ENCODE peak calls at places on chromosomes 12 and 14, in six cellular contexts. W is GM19239; Y is activated CD4-positive, alpha-beta T cell treated with anti-CD3 and anti-CD28 coated beads for 1 hour; Q is activated B cell treated with CpG ODN at 0.5 μM for 24 hours; R is Karpas-422; H is hepatic stellate cell. V is an unnamed sample.

GRCh38 chr14:99690636-99691035 is 6.5 kb downstream of the CYP46A1 start:
- DNase-seq in H (no peak), Q (no peak), R (no peak), Y (no peak), W (no peak), V (no peak)

GRCh38 chr14:80164991-80165390 is 46.3 kb downstream of the DIO2 start:
- DNase-seq in Y (no peak), H (peak), W (no peak), Q (no peak), R (no peak), V (no peak)

GRCh38 chr14:99275222-99275584 is 3.2 kb upstream of the BCL11B start:
- DNase-seq in W (no peak), H (no peak), Y (no peak), Q (no peak), R (no peak), V (no peak)

GRCh38 chr14:104290058-104290667 is 151.8 kb downstream of the KIF26A start:
- DNase-seq in R (no peak), Q (no peak), Y (no peak), W (no peak), H (no peak), V (no peak)

GRCh38 chr14:104372390-104373054 is 207.0 kb upstream of the C14orf180 start:
- DNase-seq in H (no peak), W (no peak), Q (no peak), R (no peak), Y (no peak), V (no peak)

GRCh38 chr12:113778432-113779128 is 187.5 kb downstream of the RBM19 start:
- DNase-seq in H (no peak), Q (no peak), R (no peak), Y (no peak), W (no peak), V (no peak)

GRCh38 chr14:24297190-24297964 is 2.2 kb downstream of the DHRS1 start:
- DNase-seq in W (no peak), H (no peak), Q (no peak), Y (no peak), R (no peak), V (peak)

GRCh38 chr12:26429070-26429691 is 233.8 kb downstream of the SSPN start:
- DNase-seq in Y (no peak), W (no peak), Q (no peak), H (no peak), R (no peak), V (no peak)

GRCh38 chr12:14803830-14804160 is 325 bp downstream of the C12orf60 start:
- DNase-seq in R (no peak), Y (no peak), H (no peak), Q (no peak), W (no peak), V (no peak)

GRCh38 chr14:100424504-100425453 is 101.6 kb downstream of the SLC25A47 start:
- DNase-seq in H (no peak), W (no peak), R (no peak), Y (no peak), Q (no peak), V (no peak)

GRCh38 chr12:49987620-49988303 is 15.0 kb downstream of the AQP6 start:
- DNase-seq in H (no peak), Q (no peak), W (no peak), R (no peak), Y (no peak), V (no peak)

V was measured in OCI-LY7.